ENCODE peak calls at places on chromosome 14, in four cellular contexts. H is pancreas, I is neuronal stem cell, U is small intestine. T is an unnamed sample.
A peak's percentile ranks its signal among the peaks of the same experiment; 100 is the strongest.

GRCh38 chr14:36511981-36512584 is 7.9 kb downstream of the NKX2-1 start:
- DNase-seq in H (no peak), I (no peak), U (no peak), T (no peak)

GRCh38 chr14:73785834-73786631 is 65.6 kb upstream of the PTGR2 start:
- DNase-seq in H (peak; percentile 84), I (no peak), U (peak; percentile 85), T (peak; percentile 82)

GRCh38 chr14:67999290-67999689 is 179.7 kb downstream of the RAD51B start:
- DNase-seq in H (no peak), I (no peak), U (peak; percentile 40), T (no peak)

GRCh38 chr14:37988472-37988871 is 219.2 kb upstream of the SSTR1 start:
- DNase-seq in H (no peak), I (no peak), U (no peak), T (no peak)

GRCh38 chr14:105470812-105471771 is 3.5 kb upstream of the CRIP2 start:
- DNase-seq in H (no peak), I (no peak), U (no peak), T (no peak)

GRCh38 chr14:75381642-75382041 is 46.2 kb upstream of the JDP2 start:
- DNase-seq in H (no peak), I (no peak), U (no peak), T (no peak)

GRCh38 chr14:102213984-102214658 is 74.4 kb downstream of the WDR20 start:
- DNase-seq in H (no peak), I (no peak), U (no peak), T (no peak)

GRCh38 chr14:49483266-49483665 is 102.9 kb downstream of the RPS29 start:
- DNase-seq in H (no peak), I (no peak), U (no peak), T (no peak)

GRCh38 chr14:43005807-43006206 is 1399.1 kb downstream of the LRFN5 start:
- DNase-seq in H (no peak), I (no peak), U (no peak), T (no peak)

GRCh38 chr14:61963926-61964325 is 201.7 kb downstream of the SNAPC1 start:
- DNase-seq in H (no peak), I (no peak), U (no peak), T (no peak)

GRCh38 chr14:95664546-95664945 is 21.7 kb upstream of the TCL1B start:
- DNase-seq in H (no peak), I (no peak), U (no peak), T (no peak)

GRCh38 chr14:58882577-58883018 is 244.8 kb downstream of the DACT1 start:
- DNase-seq in H (no peak), I (no peak), U (no peak), T (peak; percentile 10)

GRCh38 chr14:34224221-34224620 is 237.8 kb downstream of the SPTSSA start:
- DNase-seq in H (no peak), I (no peak), U (no peak), T (no peak)

GRCh38 chr14:39247256-39247655 is 13.5 kb downstream of the MIA2 start:
- DNase-seq in H (no peak), I (no peak), U (no peak), T (no peak)

GRCh38 chr14:77442196-77442595 is 15.2 kb downstream of the VIPAS39 start:
- DNase-seq in H (no peak), I (no peak), U (no peak), T (no peak)

GRCh38 chr14:84421611-84422010 is 1108.3 kb upstream of the FLRT2 start:
- DNase-seq in H (no peak), I (no peak), U (no peak), T (peak; percentile 52)

GRCh38 chr14:95361373-95362179 is 41.9 kb upstream of the CLMN start:
- DNase-seq in H (peak; percentile 86), I (no peak), U (peak; percentile 62), T (no peak)

GRCh38 chr14:100674897-100675618 is 51.6 kb upstream of the DLK1 start:
- DNase-seq in H (peak; percentile 23), I (no peak), U (no peak), T (no peak)

GRCh38 chr14:58626441-58626840 is 11.3 kb upstream of the DACT1 start:
- DNase-seq in H (no peak), I (no peak), U (no peak), T (no peak)

GRCh38 chr14:60251877-60252276 is 2.9 kb downstream of the PPM1A start:
- DNase-seq in H (no peak), I (no peak), U (no peak), T (no peak)

GRCh38 chr14:21780429-21781084 is 106.9 kb upstream of the OR4E1 start:
- DNase-seq in H (peak; percentile 33), I (no peak), U (no peak), T (no peak)

GRCh38 chr14:22976620-22977433 is 5.5 kb downstream of the AJUBA start:
- DNase-seq in H (no peak), I (no peak), U (peak; percentile 78), T (peak; percentile 53)
- H3K4me3 ChIP-seq in H (no peak overlapping the region), I (no peak overlapping the region), U (no peak overlapping the region), T (no peak overlapping the region)

DNA sequence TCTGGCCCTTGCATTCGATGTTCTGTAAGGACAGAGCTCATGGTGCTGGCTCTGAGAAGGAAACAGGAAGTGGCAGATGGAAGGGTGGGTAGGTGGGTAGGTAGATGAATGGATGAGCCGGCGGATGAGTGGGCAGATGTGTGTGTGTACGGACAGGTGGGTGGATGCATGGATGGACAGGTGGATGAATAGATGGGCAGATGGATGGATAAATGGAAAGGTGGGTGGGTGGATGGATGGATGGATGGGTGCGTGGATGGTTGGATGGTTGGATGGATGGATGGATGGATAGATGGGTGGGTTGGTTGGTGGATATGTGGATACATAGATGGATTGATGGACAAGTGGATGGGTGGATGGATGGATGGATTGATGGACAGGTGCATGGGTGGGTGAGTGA is 27.6 kb upstream of the PPP1R13B start:
- DNase-seq in H (no peak), I (no peak), U (no peak), T (no peak)
- H3K4me1 ChIP-seq in H (peaks cover 11% of the 10 kb centered on the region), I (peaks cover 3% of the 10 kb centered on the region), U (peaks cover 6% of the 10 kb centered on the region), T (no peaks in the 10 kb centered on the region)

DNA sequence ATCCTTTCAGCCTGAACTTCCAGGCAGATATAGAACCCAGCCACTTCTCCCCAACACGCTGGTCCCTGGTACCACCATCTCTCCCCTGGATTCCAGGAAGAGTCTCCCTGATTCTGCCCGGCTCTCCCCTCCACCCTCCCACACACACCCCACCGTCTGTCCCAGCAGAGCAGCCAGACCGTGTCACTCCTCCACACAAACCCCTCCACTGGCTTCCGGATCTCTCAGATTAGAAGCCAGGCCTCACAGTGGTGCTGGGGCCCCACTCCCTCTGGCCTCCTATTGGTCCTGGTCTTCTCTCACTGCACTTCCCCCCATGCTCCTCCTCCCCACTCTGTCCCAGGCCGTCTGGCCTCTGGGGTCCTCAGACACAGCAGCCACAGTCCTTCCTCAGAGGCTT is 52.4 kb upstream of the CDKN3 start:
- DNase-seq in H (no peak), I (no peak), U (no peak), T (no peak)
- H3K9me3 ChIP-seq in H (no peaks in the 10 kb centered on the region), I (no peaks in the 10 kb centered on the region), U (no peaks in the 10 kb centered on the region), T (no peaks in the 10 kb centered on the region)

GRCh38 chr14:99579077-99579836 is 24.8 kb downstream of the CCDC85C start:
- DNase-seq in H (peak; percentile 95), I (no peak), U (peak; percentile 84), T (no peak)
- H3K4me3 ChIP-seq in H (no peak overlapping the region), I (no peak overlapping the region), U (no peak overlapping the region), T (no peak overlapping the region)

GRCh38 chr14:93940437-93940836 is 13.3 kb downstream of the FAM181A start:
- DNase-seq in H (no peak), I (no peak), U (no peak), T (no peak)

GRCh38 chr14:93943052-93943451 is 15.9 kb downstream of the FAM181A start:
- DNase-seq in H (no peak), I (no peak), U (no peak), T (no peak)

GRCh38 chr14:93943930-93944329 is 16.8 kb downstream of the FAM181A start:
- DNase-seq in H (no peak), I (no peak), U (no peak), T (no peak)

GRCh38 chr14:93939304-93940229 is 12.4 kb downstream of the FAM181A start:
- DNase-seq in H (peak; percentile 91), I (peak; percentile 74), U (peak; percentile 51), T (peak; percentile 29)

GRCh38 chr14:93941293-93941910 is 14.3 kb downstream of the FAM181A start:
- DNase-seq in H (peak; percentile 90), I (no peak), U (no peak), T (no peak)
- H3K4me1 ChIP-seq in H (peaks cover 28% of the 10 kb centered on the region), I (peaks cover 7% of the 10 kb centered on the region), U (no peaks in the 10 kb centered on the region), T (no peaks in the 10 kb centered on the region)

GRCh38 chr14:104172349-104172748 is 34.0 kb downstream of the KIF26A start:
- DNase-seq in H (no peak), I (no peak), U (no peak), T (no peak)

GRCh38 chr14:104174051-104174450 is 35.7 kb downstream of the KIF26A start:
- DNase-seq in H (no peak), I (no peak), U (no peak), T (no peak)

GRCh38 chr14:104172880-104173279 is 34.5 kb downstream of the KIF26A start:
- DNase-seq in H (no peak), I (no peak), U (no peak), T (no peak)

GRCh38 chr14:104171029-104171697 is 32.8 kb downstream of the KIF26A start:
- DNase-seq in H (no peak), I (no peak), U (peak; percentile 29), T (no peak)

DNA sequence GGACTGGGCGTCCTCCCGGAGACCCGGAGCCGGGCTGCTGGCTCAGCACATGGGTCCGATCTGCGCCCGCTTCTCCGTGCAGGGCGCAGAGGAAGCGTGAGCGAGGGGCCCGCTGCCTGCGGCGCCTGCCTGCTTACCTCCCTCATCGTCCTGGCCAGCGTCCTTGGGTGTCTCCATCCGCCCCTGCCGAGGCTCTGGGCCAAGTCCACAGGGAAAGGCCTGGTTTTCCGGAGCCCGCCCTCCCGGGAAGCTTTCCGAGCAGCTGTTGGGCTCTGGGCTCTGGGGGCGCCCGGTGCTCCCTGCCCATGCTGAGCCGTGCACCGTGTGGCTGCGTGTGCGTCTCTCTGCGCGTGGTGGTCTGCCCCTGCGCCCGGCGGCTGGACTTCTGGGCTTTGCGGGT is 33.6 kb downstream of the KIF26A start:
- DNase-seq in H (no peak), I (no peak), U (peak; percentile 25), T (no peak)
- H3K9me3 ChIP-seq in H (no peaks in the 10 kb centered on the region), I (no peaks in the 10 kb centered on the region), U (no peaks in the 10 kb centered on the region), T (no peaks in the 10 kb centered on the region)

GRCh38 chr14:65849096-65849495 is 436.6 kb downstream of the FUT8 start:
- DNase-seq in H (no peak), I (no peak), U (no peak), T (no peak)
- H3K4me3 ChIP-seq in H (no peak overlapping the region), I (no peak overlapping the region), U (no peak overlapping the region), T (no peak overlapping the region)

GRCh38 chr14:92651106-92651792 is 97.2 kb downstream of the LGMN start:
- DNase-seq in H (no peak), I (no peak), U (peak; percentile 25), T (no peak)
- H3K4me1 ChIP-seq in H (no peaks in the 10 kb centered on the region), I (peaks cover 5% of the 10 kb centered on the region), U (no peaks in the 10 kb centered on the region), T (no peaks in the 10 kb centered on the region)

T was measured in HAP-1.